ENCODE peak calls at places on chromosomes 11 and 22, in seven cellular contexts. T is neuronal stem cell, N is H9, L is IMR-90, X is mesendoderm, G is mesenchymal stem cell, H is trophoblast cell. Z is an unnamed sample.

GRCh38 chr11:118318112-118319030 is 13.8 kb downstream of the CD3E start:
- DNase-seq in L (no peak), N (no peak), T (no peak), X (no peak), H (no peak), G (no peak), Z (no peak)

GRCh38 chr11:44364596-44364995 is 54.7 kb upstream of the ALX4 start:
- DNase-seq in L (no peak), H (no peak), G (no peak), X (no peak), N (no peak), T (no peak), Z (no peak)

GRCh38 chr11:12673601-12673923 is 659 bp upstream of the TEAD1 start:
- DNase-seq in X (no peak), H (no peak), G (no peak), T (no peak), L (no peak), N (no peak), Z (no peak)

GRCh38 chr11:66454253-66454652 is 12.5 kb upstream of the PELI3 start:
- DNase-seq in L (no peak), N (no peak), X (no peak), H (peak; percentile 71), T (no peak), G (no peak), Z (no peak)

GRCh38 chr22:19052941-19053551 is 69.2 kb downstream of the DGCR2 start:
- DNase-seq in N (no peak), G (no peak), T (no peak), X (no peak), H (no peak), L (no peak), Z (no peak)

GRCh38 chr11:107785401-107785800 is 73.2 kb downstream of the SLC35F2 start:
- DNase-seq in H (peak; percentile 45), X (no peak), T (no peak), L (peak; percentile 17), G (peak; percentile 22), N (no peak), Z (peak; percentile 37)

GRCh38 chr11:125224391-125225015 is 60.0 kb downstream of the PKNOX2 start:
- DNase-seq in N (peak; percentile 53), L (peak; percentile 23), H (no peak), T (no peak), X (peak; percentile 77), G (peak; percentile 27), Z (no peak)

GRCh38 chr22:23778576-23778900 is 5.9 kb downstream of the MMP11 start:
- DNase-seq in T (no peak), X (no peak), H (no peak), G (no peak), L (no peak), N (no peak), Z (no peak)

GRCh38 chr11:17376493-17376892 is 12.0 kb downstream of the KCNJ11 start:
- DNase-seq in T (no peak), L (no peak), H (no peak), N (no peak), G (no peak), X (no peak), Z (no peak)

GRCh38 chr11:85481862-85482261 is 145.3 kb downstream of the DLG2 start:
- DNase-seq in T (no peak), L (no peak), G (no peak), X (no peak), N (no peak), H (no peak), Z (no peak)

GRCh38 chr11:57417056-57417455 is 9.9 kb downstream of the SLC43A3 start:
- DNase-seq in H (no peak), N (no peak), G (no peak), T (no peak), X (no peak), L (peak; percentile 48), Z (no peak)

GRCh38 chr11:1202776-1203504 is 19.9 kb upstream of the MUC5B start:
- DNase-seq in L (peak; percentile 12), X (peak; percentile 76), T (peak; percentile 62), N (peak; percentile 89), G (peak; percentile 17), H (peak; percentile 54), Z (peak; percentile 79)

GRCh38 chr11:88341852-88342251 is 4.3 kb upstream of the CTSC start:
- DNase-seq in H (no peak), T (no peak), G (no peak), L (no peak), N (peak; percentile 74), X (peak; percentile 48), Z (peak; percentile 62)

GRCh38 chr11:41222236-41222635 is 237.2 kb downstream of the LRRC4C start:
- DNase-seq in T (no peak), L (no peak), X (no peak), H (no peak), N (no peak), G (no peak), Z (no peak)

GRCh38 chr22:36528336-36528735 is 630 bp downstream of the EIF3D start:
- DNase-seq in T (no peak), H (no peak), N (no peak), G (peak; percentile 59), X (no peak), L (no peak), Z (no peak)

GRCh38 chr22:24376606-24377005 is 50.8 kb upstream of the ADORA2A start:
- DNase-seq in T (no peak), H (no peak), N (no peak), G (no peak), X (no peak), L (no peak), Z (no peak)

GRCh38 chr11:87425391-87425790 is 387.7 kb downstream of the TMEM135 start:
- DNase-seq in X (peak; percentile 20), N (no peak), H (no peak), G (no peak), L (peak; percentile 59), T (no peak), Z (no peak)

GRCh38 chr22:27896251-27896650 is 22.8 kb downstream of the PITPNB start:
- DNase-seq in H (no peak), T (no peak), L (no peak), G (no peak), X (no peak), N (no peak), Z (no peak)

GRCh38 chr22:35685731-35686130 is 31.9 kb upstream of the APOL5 start:
- DNase-seq in H (no peak), N (no peak), G (no peak), T (no peak), X (no peak), L (peak; percentile 50), Z (no peak)

GRCh38 chr22:31036671-31037550 is 44.2 kb upstream of the SMTN start:
- DNase-seq in H (no peak), L (peak; percentile 53), X (no peak), T (no peak), G (peak; percentile 50), N (no peak), Z (no peak)

GRCh38 chr11:20161230-20161918 is 1.1 kb upstream of the DBX1 start:
- DNase-seq in L (no peak), G (peak; percentile 6), N (peak; percentile 80), X (peak; percentile 86), H (peak; percentile 26), T (no peak), Z (peak; percentile 66)

GRCh38 chr11:12066799-12067508 is 43.4 kb upstream of the MICAL2 start:
- DNase-seq in G (peak; percentile 84), H (peak; percentile 87), X (peak; percentile 98), T (no peak), N (peak; percentile 51), L (peak; percentile 56), Z (no peak)

GRCh38 chr11:94134651-94135512 is 6.2 kb downstream of the PANX1 start:
- DNase-seq in X (no peak), H (peak; percentile 80), N (no peak), G (peak; percentile 96), T (no peak), L (peak; percentile 96), Z (no peak)

GRCh38 chr11:115197433-115197832 is 306.8 kb downstream of the CADM1 start:
- DNase-seq in N (no peak), H (no peak), X (no peak), L (peak; percentile 15), G (no peak), T (no peak), Z (no peak)

GRCh38 chr11:115197031-115197430 is 307.2 kb downstream of the CADM1 start:
- DNase-seq in G (no peak), N (no peak), X (no peak), T (no peak), L (no peak), H (no peak), Z (no peak)

GRCh38 chr11:115191761-115192160 is 312.5 kb downstream of the CADM1 start:
- DNase-seq in L (peak; percentile 72), N (no peak), G (no peak), T (no peak), X (no peak), H (no peak), Z (no peak)

GRCh38 chr11:115193931-115194797 is 310.1 kb downstream of the CADM1 start:
- DNase-seq in X (no peak), G (peak; percentile 27), L (no peak), T (no peak), N (no peak), H (peak; percentile 28), Z (no peak)

GRCh38 chr11:115194798-115195101 is 309.5 kb downstream of the CADM1 start:
- DNase-seq in G (no peak), L (peak; percentile 76), H (no peak), N (no peak), X (no peak), T (no peak), Z (no peak)
- H3K9ac ChIP-seq in G (no peak overlapping the region), L (no peak overlapping the region), H (no peak overlapping the region), N (no peak overlapping the region), X (no peak overlapping the region), T (no peak overlapping the region), Z (no peak overlapping the region)

GRCh38 chr11:7610393-7610792 is 62.9 kb downstream of the CYB5R2 start:
- DNase-seq in G (no peak), H (no peak), N (no peak), T (no peak), L (no peak), X (no peak), Z (no peak)
- H3K23ac ChIP-seq in G (no peak overlapping the region), H (no peak overlapping the region), N (no peak overlapping the region), T (no peak overlapping the region), L (no peak overlapping the region), X (no peak overlapping the region), Z (no peak overlapping the region)

GRCh38 chr11:2932850-2933251 is 3.6 kb upstream of the PHLDA2 start:
- DNase-seq in N (no peak), T (no peak), H (peak; percentile 38), G (peak; percentile 71), L (peak; percentile 46), X (no peak), Z (no peak)
- H3K9ac ChIP-seq in N (no peak overlapping the region), T (no peak overlapping the region), H (no peak overlapping the region), G (peak overlapping the region; percentile 61), L (no peak overlapping the region), X (no peak overlapping the region), Z (no peak overlapping the region)

DNA sequence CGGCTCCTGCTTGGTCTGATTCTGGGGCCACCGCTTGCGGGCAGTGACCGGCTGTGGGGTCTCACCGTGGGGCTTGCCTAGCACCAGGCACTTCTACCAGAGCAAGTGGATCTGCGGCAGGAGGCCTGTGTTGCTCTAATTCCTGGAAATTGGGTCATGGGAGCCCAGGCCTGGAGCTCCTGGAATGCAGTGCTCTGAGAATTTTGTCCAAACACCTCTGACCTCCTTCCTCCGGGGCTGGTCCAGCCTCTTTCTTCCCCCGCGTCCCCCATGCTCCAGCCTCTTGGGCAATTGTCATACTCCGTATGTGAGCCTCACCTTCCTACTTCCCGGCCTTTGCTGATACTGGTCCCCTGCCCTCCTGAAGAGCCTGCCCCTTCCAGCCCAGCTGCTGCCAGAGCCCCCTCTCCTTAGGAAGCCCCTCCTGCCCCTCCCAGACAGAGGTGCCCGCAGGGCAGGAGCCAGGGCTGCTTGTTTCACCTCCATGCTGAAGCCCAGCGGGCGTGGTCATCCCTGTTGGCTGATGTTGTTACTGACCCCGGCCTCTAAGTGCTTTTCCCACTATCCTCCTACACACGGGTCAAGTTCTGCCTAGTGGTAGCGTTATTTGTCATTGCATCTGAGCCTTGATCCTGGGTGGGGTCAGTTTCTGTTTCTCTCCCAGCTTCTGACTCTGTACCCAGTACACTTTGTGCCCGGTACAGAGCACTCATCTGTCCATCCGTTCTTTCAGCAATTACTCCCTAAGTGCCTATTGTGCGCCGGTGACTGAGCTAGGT is 9.6 kb downstream of the MGAT3 start:
- DNase-seq in X (no peak), L (no peak), T (no peak), N (no peak), G (no peak), H (peak; percentile 96), Z (no peak)
- H3K23ac ChIP-seq in X (no peak overlapping the region), L (no peak overlapping the region), T (no peak overlapping the region), N (no peak overlapping the region), G (no peak overlapping the region), H (no peak overlapping the region), Z (no peak overlapping the region)